ENCODE peak calls at places on chromosomes 6 and 20, in five cellular contexts. N is stomach, G is dorsolateral prefrontal cortex, X is uterus, H is type B pancreatic cell. L is an unnamed sample.

GRCh38 chr6:26501482-26501986 is 1.4 kb downstream of the BTN1A1 start:
- DNase-seq in H (no peak), N (peak; percentile 32), X (no peak), G (no peak), L (no peak)

GRCh38 chr6:78835817-78836216 is 31.5 kb upstream of the IRAK1BP1 start:
- DNase-seq in X (no peak), H (no peak), G (no peak), N (no peak), L (no peak)

GRCh38 chr20:50491926-50492634 is 18.1 kb upstream of the PTPN1 start:
- DNase-seq in G (no peak), X (no peak), H (no peak), N (no peak), L (no peak)

GRCh38 chr6:27188885-27189418 is 58.5 kb upstream of the PRSS16 start:
- DNase-seq in H (no peak), G (no peak), X (peak; percentile 41), N (peak; percentile 68), L (no peak)

GRCh38 chr6:57074383-57074782 is 15.6 kb upstream of the ZNF451 start:
- DNase-seq in G (no peak), N (no peak), X (no peak), H (no peak), L (no peak)

GRCh38 chr6:90730191-90730673 is 143.4 kb upstream of the MAP3K7 start:
- DNase-seq in G (no peak), H (no peak), X (no peak), N (no peak), L (no peak)

GRCh38 chr6:83884523-83884922 is 25.0 kb downstream of the CYB5R4 start:
- DNase-seq in G (no peak), X (no peak), H (no peak), N (no peak), L (no peak)

GRCh38 chr20:1005452-1006027 is 3.4 kb upstream of the RSPO4 start:
- DNase-seq in G (no peak), H (no peak), X (no peak), N (no peak), L (no peak)

GRCh38 chr6:27839303-27840081 is 72.7 kb downstream of the OR2B2 start:
- DNase-seq in G (no peak), H (no peak), X (peak; percentile 55), N (peak; percentile 33), L (no peak)

GRCh38 chr6:140083375-140083774 is 708.9 kb upstream of the CITED2 start:
- DNase-seq in H (no peak), N (no peak), G (no peak), X (no peak), L (no peak)

GRCh38 chr6:35018184-35018523 is 123.0 kb downstream of the TCP11 start:
- DNase-seq in N (no peak), H (no peak), G (no peak), X (no peak), L (no peak)

GRCh38 chr6:83260577-83260976 is 67.4 kb downstream of the RWDD2A start:
- DNase-seq in X (no peak), H (no peak), G (no peak), N (no peak), L (no peak)

GRCh38 chr6:132199343-132199742 is 201.9 kb downstream of the MOXD1 start:
- DNase-seq in X (no peak), G (no peak), N (no peak), H (no peak), L (no peak)

GRCh38 chr20:32607727-32608663 is 22.9 kb upstream of the NOL4L start:
- DNase-seq in X (no peak), H (no peak), G (no peak), N (no peak), L (no peak)

GRCh38 chr6:170292778-170293164 is 1.9 kb upstream of the DLL1 start:
- DNase-seq in G (no peak), H (no peak), X (no peak), N (no peak), L (no peak)

GRCh38 chr6:116412270-116412669 is 41.5 kb downstream of the DSE start:
- DNase-seq in H (no peak), N (no peak), G (no peak), X (no peak), L (no peak)

GRCh38 chr20:2349801-2350200 is 30.9 kb upstream of the TGM6 start:
- DNase-seq in X (no peak), H (no peak), G (no peak), N (no peak), L (no peak)

GRCh38 chr6:36735110-36735971 is 37.7 kb downstream of the RAB44 start:
- DNase-seq in G (no peak), X (peak; percentile 87), H (no peak), N (peak; percentile 72), L (no peak)

GRCh38 chr6:33248643-33248931 is 23.1 kb downstream of the VPS52 start:
- DNase-seq in G (no peak), X (no peak), N (peak; percentile 26), H (no peak), L (no peak)

GRCh38 chr20:34511891-34512265 is 4.3 kb upstream of the DYNLRB1 start:
- DNase-seq in G (no peak), N (no peak), H (no peak), X (no peak), L (no peak)

GRCh38 chr6:41298785-41299498 is 12.5 kb upstream of the TREM1 start:
- DNase-seq in X (no peak), G (no peak), H (no peak), N (no peak), L (no peak)

GRCh38 chr6:23272536-23272935 is 703.2 kb downstream of the HDGFL1 start:
- DNase-seq in X (no peak), H (no peak), N (no peak), G (no peak), L (no peak)

GRCh38 chr6:43790031-43790430 is 20.0 kb downstream of the VEGFA start:
- DNase-seq in H (no peak), X (peak; percentile 35), G (no peak), N (no peak), L (no peak)

GRCh38 chr20:56865055-56865454 is 235.9 kb downstream of the TFAP2C start:
- DNase-seq in H (no peak), N (no peak), G (no peak), X (no peak), L (no peak)

GRCh38 chr6:96836579-96837137 is 619 bp downstream of the GPR63 start:
- DNase-seq in G (no peak), H (no peak), N (no peak), X (peak; percentile 14), L (no peak)

GRCh38 chr20:58629213-58629575 is 21.9 kb upstream of the STX16 start:
- DNase-seq in G (no peak), X (no peak), H (no peak), N (no peak), L (no peak)

GRCh38 chr20:35791823-35792222 is 20.0 kb downstream of the PHF20 start:
- DNase-seq in N (no peak), H (no peak), X (no peak), G (no peak), L (no peak)

GRCh38 chr20:5509803-5510202 is 193.0 kb upstream of the PROKR2 start:
- DNase-seq in N (no peak), H (no peak), X (no peak), G (no peak), L (no peak)

GRCh38 chr20:5508044-5508443 is 191.3 kb upstream of the PROKR2 start:
- DNase-seq in H (no peak), X (no peak), G (no peak), N (no peak), L (no peak)

DNA sequence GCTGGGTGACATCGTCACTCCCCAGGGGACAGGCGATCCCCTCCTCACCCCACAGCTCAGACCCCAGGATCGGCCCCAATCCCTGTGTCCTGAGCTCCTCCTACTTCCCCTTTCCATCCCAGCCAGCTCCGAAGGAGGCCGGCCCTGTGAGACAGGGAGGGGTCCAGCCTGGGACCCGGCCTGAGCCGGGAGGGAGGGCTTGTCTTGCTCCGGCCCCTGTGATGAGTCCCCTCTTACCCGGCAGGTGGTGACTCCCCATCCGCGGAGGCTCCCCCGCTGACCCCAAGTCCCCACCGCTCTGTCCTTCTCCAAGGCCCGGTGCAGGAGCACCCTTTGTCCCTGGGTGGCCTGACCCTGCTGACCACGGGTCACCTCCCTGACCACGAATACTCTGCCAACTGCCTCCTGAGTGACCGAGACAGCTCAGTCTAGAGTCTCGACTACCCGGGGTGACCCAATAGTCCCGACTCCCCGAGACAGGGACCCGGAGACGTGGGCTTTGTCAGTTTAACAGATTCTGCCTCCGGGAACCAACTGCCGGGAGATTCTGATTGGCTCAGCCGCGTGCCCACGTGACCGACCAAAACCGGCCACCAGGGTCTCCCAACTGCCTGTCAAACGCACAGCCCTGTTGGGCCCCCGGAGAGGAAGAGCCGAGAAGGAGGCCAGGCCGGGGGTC is 187.4 kb upstream of the PROKR2 start:
- DNase-seq in G (peak; percentile 64), X (peak; percentile 64), H (no peak), N (no peak), L (no peak)
- TF ChIP-seq CTCF in G (no peak), X (no peak), H (no peak), N (no peak), L (no peak)

DNA sequence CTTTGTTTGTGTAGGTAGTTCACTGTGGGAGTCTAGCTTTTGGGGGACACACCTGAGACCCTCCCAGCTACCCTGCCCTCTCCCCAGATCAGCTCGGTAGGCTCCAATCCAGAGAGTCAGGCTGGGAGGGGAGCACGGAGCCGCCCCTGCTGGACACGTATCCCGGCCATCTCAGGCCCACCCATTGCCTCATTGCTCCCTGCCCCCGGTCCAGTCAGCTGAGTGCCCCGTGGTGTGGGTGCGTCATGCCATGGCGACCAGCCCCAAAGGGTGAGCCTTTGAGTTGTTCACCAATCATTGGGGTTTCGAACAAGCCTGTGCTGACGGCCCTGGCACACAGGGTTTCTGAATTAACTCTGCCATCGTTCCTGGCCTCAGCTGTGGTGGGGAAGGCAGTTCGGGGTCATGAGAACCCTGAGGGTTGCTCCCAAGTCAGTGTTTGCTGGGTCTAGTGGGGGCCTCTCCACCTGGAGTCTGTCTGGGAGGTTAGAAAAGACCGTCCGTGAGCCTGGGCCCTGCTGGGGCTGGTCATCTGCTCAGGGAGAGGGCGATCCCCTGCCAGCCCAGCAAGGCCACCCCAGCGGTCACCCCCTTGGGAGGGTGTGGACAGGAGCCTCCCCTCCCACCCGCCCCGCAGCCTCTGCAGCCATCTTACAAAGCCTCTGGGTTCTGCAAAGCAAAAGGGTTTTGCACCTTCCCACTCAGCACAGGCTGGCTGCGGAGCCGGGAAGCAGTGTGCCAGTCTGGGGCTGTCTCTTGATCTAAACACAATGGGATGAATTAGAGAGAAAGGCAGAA is 34.5 kb downstream of the NTSR1 start:
- DNase-seq in X (no peak), G (peak; percentile 38), H (no peak), N (no peak), L (no peak)
- TF ChIP-seq CTCF in X (no peak), G (no peak), H (no peak), N (no peak), L (no peak)

GRCh38 chr6:18121580-18122127 is 823 bp downstream of the NHLRC1 start:
- DNase-seq in X (peak; percentile 15), H (no peak), G (no peak), N (no peak), L (no peak)
- TF ChIP-seq CTCF in X (no peak), H (no peak), G (no peak), N (no peak), L (no peak)

DNA sequence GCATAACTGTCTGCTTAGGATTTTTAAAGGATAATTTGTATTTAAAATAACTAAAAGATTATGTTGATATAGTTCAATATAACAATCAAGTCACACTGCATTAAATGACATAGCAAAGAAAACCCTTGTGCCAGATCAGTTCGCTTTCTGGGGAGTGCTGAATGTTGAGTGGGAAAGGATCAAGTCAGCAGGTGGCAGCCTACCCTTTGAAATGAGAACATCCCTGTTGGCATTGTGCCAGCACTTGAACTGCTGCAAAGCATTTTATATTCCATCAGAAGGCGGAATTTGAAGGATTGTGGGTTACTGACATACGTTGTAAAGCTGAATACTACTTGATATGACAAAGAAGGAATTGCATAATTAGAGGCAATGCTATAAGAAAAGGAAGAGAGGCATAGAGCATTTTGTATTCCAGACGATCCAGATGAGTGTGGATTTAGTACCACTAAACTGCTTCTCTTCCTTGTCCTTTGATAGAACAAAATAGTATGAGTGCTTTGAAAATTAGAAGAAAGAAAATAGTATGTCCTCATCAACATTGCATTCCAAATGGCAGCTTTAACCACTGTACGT is 26.6 kb downstream of the BCKDHB start:
- DNase-seq in G (peak; percentile 49), X (peak; percentile 36), N (peak; percentile 60), H (no peak), L (no peak)
- TF ChIP-seq CTCF in G (peak; percentile 50), X (peak; percentile 51), N (peak; percentile 8), H (peak; percentile 67), L (peak; percentile 62)